ENCODE peak calls at places on chromosome 18, in seven cellular contexts. One of them, this sample, is unnamed.
A peak's percentile ranks its signal among the peaks of the same experiment; 100 is the strongest.

GRCh38 chr18:79248495-79249078 is 147.1 kb upstream of the NFATC1 start:
- DNase-seq in endothelial cell of umbilical vein: no peak
- DNase-seq in cardiac fibroblast: peak; percentile 3
- DNase-seq in progenitor cell of endocrine pancreas: no peak
- DNase-seq in neural progenitor cell: no peak
- DNase-seq in fibroblast of pulmonary artery: peak; percentile 6
- DNase-seq in BJ: no peak
- DNase-seq in this sample: no peak

GRCh38 chr18:23237524-23238151 is 102.4 kb downstream of the CABLES1 start:
- DNase-seq in endothelial cell of umbilical vein: peak; percentile 84
- DNase-seq in cardiac fibroblast: peak; percentile 65
- DNase-seq in progenitor cell of endocrine pancreas: no peak
- DNase-seq in neural progenitor cell: peak; percentile 50
- DNase-seq in fibroblast of pulmonary artery: peak; percentile 64
- DNase-seq in BJ: no peak
- DNase-seq in this sample: no peak

GRCh38 chr18:57910817-57911216 is 107.7 kb upstream of the ATP8B1 start:
- DNase-seq in endothelial cell of umbilical vein: no peak
- DNase-seq in cardiac fibroblast: no peak
- DNase-seq in progenitor cell of endocrine pancreas: no peak
- DNase-seq in neural progenitor cell: peak; percentile 31
- DNase-seq in fibroblast of pulmonary artery: no peak
- DNase-seq in BJ: no peak
- DNase-seq in this sample: no peak

GRCh38 chr18:51957001-51957400 is 383.0 kb upstream of the DCC start:
- DNase-seq in endothelial cell of umbilical vein: no peak
- DNase-seq in cardiac fibroblast: no peak
- DNase-seq in progenitor cell of endocrine pancreas: no peak
- DNase-seq in neural progenitor cell: no peak
- DNase-seq in fibroblast of pulmonary artery: no peak
- DNase-seq in BJ: no peak
- DNase-seq in this sample: no peak

GRCh38 chr18:5196253-5197031 is 615 bp downstream of the AKAIN1 start:
- DNase-seq in endothelial cell of umbilical vein: no peak
- DNase-seq in cardiac fibroblast: no peak
- DNase-seq in progenitor cell of endocrine pancreas: no peak
- DNase-seq in neural progenitor cell: peak; percentile 72
- DNase-seq in fibroblast of pulmonary artery: no peak
- DNase-seq in BJ: no peak
- DNase-seq in this sample: no peak

GRCh38 chr18:23716516-23716915 is 27.3 kb downstream of the LAMA3 start:
- DNase-seq in endothelial cell of umbilical vein: no peak
- DNase-seq in cardiac fibroblast: peak; percentile 79
- DNase-seq in progenitor cell of endocrine pancreas: no peak
- DNase-seq in neural progenitor cell: no peak
- DNase-seq in fibroblast of pulmonary artery: peak; percentile 79
- DNase-seq in BJ: peak; percentile 49
- DNase-seq in this sample: no peak

GRCh38 chr18:23226930-23227728 is 91.8 kb downstream of the CABLES1 start:
- DNase-seq in endothelial cell of umbilical vein: peak; percentile 96
- DNase-seq in cardiac fibroblast: peak; percentile 91
- DNase-seq in progenitor cell of endocrine pancreas: no peak
- DNase-seq in neural progenitor cell: no peak
- DNase-seq in fibroblast of pulmonary artery: peak; percentile 96
- DNase-seq in BJ: peak; percentile 54
- DNase-seq in this sample: no peak

GRCh38 chr18:78913395-78913794 is 66.2 kb upstream of the SALL3 start:
- DNase-seq in endothelial cell of umbilical vein: no peak
- DNase-seq in cardiac fibroblast: no peak
- DNase-seq in progenitor cell of endocrine pancreas: no peak
- DNase-seq in neural progenitor cell: no peak
- DNase-seq in fibroblast of pulmonary artery: no peak
- DNase-seq in BJ: no peak
- DNase-seq in this sample: peak; percentile 62

GRCh38 chr18:22069916-22070315 is 99.5 kb upstream of the GATA6 start:
- DNase-seq in endothelial cell of umbilical vein: no peak
- DNase-seq in cardiac fibroblast: no peak
- DNase-seq in progenitor cell of endocrine pancreas: no peak
- DNase-seq in neural progenitor cell: no peak
- DNase-seq in fibroblast of pulmonary artery: no peak
- DNase-seq in BJ: no peak
- DNase-seq in this sample: no peak

GRCh38 chr18:54119524-54120019 is 104.9 kb downstream of the MBD2 start:
- DNase-seq in endothelial cell of umbilical vein: peak; percentile 69
- DNase-seq in cardiac fibroblast: peak; percentile 79
- DNase-seq in progenitor cell of endocrine pancreas: no peak
- DNase-seq in neural progenitor cell: peak; percentile 73
- DNase-seq in fibroblast of pulmonary artery: peak; percentile 80
- DNase-seq in BJ: no peak
- DNase-seq in this sample: no peak

GRCh38 chr18:56884511-56884910 is 233.4 kb downstream of the WDR7 start:
- DNase-seq in endothelial cell of umbilical vein: no peak
- DNase-seq in cardiac fibroblast: no peak
- DNase-seq in progenitor cell of endocrine pancreas: no peak
- DNase-seq in neural progenitor cell: no peak
- DNase-seq in fibroblast of pulmonary artery: no peak
- DNase-seq in BJ: no peak
- DNase-seq in this sample: no peak

GRCh38 chr18:616380-616995 is 19.7 kb downstream of the CLUL1 start:
- DNase-seq in endothelial cell of umbilical vein: peak; percentile 64
- DNase-seq in cardiac fibroblast: peak; percentile 76
- DNase-seq in progenitor cell of endocrine pancreas: no peak
- DNase-seq in neural progenitor cell: peak; percentile 47
- DNase-seq in fibroblast of pulmonary artery: peak; percentile 77
- DNase-seq in BJ: no peak
- DNase-seq in this sample: no peak

GRCh38 chr18:47254341-47254939 is 3.0 kb upstream of the SKOR2 start:
- DNase-seq in endothelial cell of umbilical vein: peak; percentile 28
- DNase-seq in cardiac fibroblast: peak; percentile 44
- DNase-seq in progenitor cell of endocrine pancreas: peak; percentile 84
- DNase-seq in neural progenitor cell: peak; percentile 94
- DNase-seq in fibroblast of pulmonary artery: peak; percentile 62
- DNase-seq in BJ: no peak
- DNase-seq in this sample: no peak

GRCh38 chr18:77524909-77525308 is 275.3 kb downstream of the GALR1 start:
- DNase-seq in endothelial cell of umbilical vein: no peak
- DNase-seq in cardiac fibroblast: no peak
- DNase-seq in progenitor cell of endocrine pancreas: no peak
- DNase-seq in neural progenitor cell: no peak
- DNase-seq in fibroblast of pulmonary artery: no peak
- DNase-seq in BJ: no peak
- DNase-seq in this sample: no peak

GRCh38 chr18:12689256-12689655 is 13.3 kb downstream of the CEP76 start:
- DNase-seq in endothelial cell of umbilical vein: no peak
- DNase-seq in cardiac fibroblast: no peak
- DNase-seq in progenitor cell of endocrine pancreas: no peak
- DNase-seq in neural progenitor cell: no peak
- DNase-seq in fibroblast of pulmonary artery: no peak
- DNase-seq in BJ: no peak
- DNase-seq in this sample: no peak

GRCh38 chr18:24959100-24959499 is 392.9 kb downstream of the ZNF521 start:
- DNase-seq in endothelial cell of umbilical vein: no peak
- DNase-seq in cardiac fibroblast: no peak
- DNase-seq in progenitor cell of endocrine pancreas: no peak
- DNase-seq in neural progenitor cell: no peak
- DNase-seq in fibroblast of pulmonary artery: no peak
- DNase-seq in BJ: no peak
- DNase-seq in this sample: no peak

GRCh38 chr18:63261029-63261428 is 58.5 kb downstream of the BCL2 start:
- DNase-seq in endothelial cell of umbilical vein: no peak
- DNase-seq in cardiac fibroblast: no peak
- DNase-seq in progenitor cell of endocrine pancreas: no peak
- DNase-seq in neural progenitor cell: no peak
- DNase-seq in fibroblast of pulmonary artery: no peak
- DNase-seq in BJ: no peak
- DNase-seq in this sample: no peak

GRCh38 chr18:70421471-70421870 is 132.6 kb downstream of the SOCS6 start:
- DNase-seq in endothelial cell of umbilical vein: peak; percentile 85
- DNase-seq in cardiac fibroblast: no peak
- DNase-seq in progenitor cell of endocrine pancreas: no peak
- DNase-seq in neural progenitor cell: no peak
- DNase-seq in fibroblast of pulmonary artery: peak; percentile 22
- DNase-seq in BJ: no peak
- DNase-seq in this sample: no peak

GRCh38 chr18:2471523-2471922 is 99.8 kb downstream of the METTL4 start:
- DNase-seq in endothelial cell of umbilical vein: no peak
- DNase-seq in cardiac fibroblast: no peak
- DNase-seq in progenitor cell of endocrine pancreas: no peak
- DNase-seq in neural progenitor cell: no peak
- DNase-seq in fibroblast of pulmonary artery: no peak
- DNase-seq in BJ: no peak
- DNase-seq in this sample: no peak
- TF ChIP-seq CTCF in endothelial cell of umbilical vein: peak; percentile 9
- TF ChIP-seq CTCF in cardiac fibroblast: peak; percentile 17
- TF ChIP-seq CTCF in progenitor cell of endocrine pancreas: peak; percentile 18
- TF ChIP-seq CTCF in neural progenitor cell: peak; percentile 29
- TF ChIP-seq CTCF in fibroblast of pulmonary artery: no peak
- TF ChIP-seq CTCF in BJ: no peak
- TF ChIP-seq CTCF in this sample: peak; percentile 12

GRCh38 chr18:48963555-48964480 is 13.1 kb upstream of the SMAD7 start:
- DNase-seq in endothelial cell of umbilical vein: no peak
- DNase-seq in cardiac fibroblast: no peak
- DNase-seq in progenitor cell of endocrine pancreas: no peak
- DNase-seq in neural progenitor cell: no peak
- DNase-seq in fibroblast of pulmonary artery: peak; percentile 7
- DNase-seq in BJ: no peak
- DNase-seq in this sample: no peak

GRCh38 chr18:48962252-48962856 is 11.6 kb upstream of the SMAD7 start:
- DNase-seq in endothelial cell of umbilical vein: no peak
- DNase-seq in cardiac fibroblast: no peak
- DNase-seq in progenitor cell of endocrine pancreas: no peak
- DNase-seq in neural progenitor cell: no peak
- DNase-seq in fibroblast of pulmonary artery: no peak
- DNase-seq in BJ: no peak
- DNase-seq in this sample: no peak

GRCh38 chr18:48959921-48960920 is 9.5 kb upstream of the SMAD7 start:
- DNase-seq in endothelial cell of umbilical vein: peak; percentile 58
- DNase-seq in cardiac fibroblast: no peak
- DNase-seq in progenitor cell of endocrine pancreas: no peak
- DNase-seq in neural progenitor cell: peak; percentile 78
- DNase-seq in fibroblast of pulmonary artery: peak; percentile 58
- DNase-seq in BJ: no peak
- DNase-seq in this sample: no peak

GRCh38 chr18:48961547-48961946 is 10.8 kb upstream of the SMAD7 start:
- DNase-seq in endothelial cell of umbilical vein: no peak
- DNase-seq in cardiac fibroblast: no peak
- DNase-seq in progenitor cell of endocrine pancreas: no peak
- DNase-seq in neural progenitor cell: no peak
- DNase-seq in fibroblast of pulmonary artery: peak; percentile 13
- DNase-seq in BJ: no peak
- DNase-seq in this sample: no peak

GRCh38 chr18:48962857-48963554 is 12.2 kb upstream of the SMAD7 start:
- DNase-seq in endothelial cell of umbilical vein: no peak
- DNase-seq in cardiac fibroblast: no peak
- DNase-seq in progenitor cell of endocrine pancreas: no peak
- DNase-seq in neural progenitor cell: no peak
- DNase-seq in fibroblast of pulmonary artery: peak; percentile 30
- DNase-seq in BJ: no peak
- DNase-seq in this sample: no peak
- TF ChIP-seq CTCF in endothelial cell of umbilical vein: no peak
- TF ChIP-seq CTCF in cardiac fibroblast: no peak
- TF ChIP-seq CTCF in progenitor cell of endocrine pancreas: no peak
- TF ChIP-seq CTCF in neural progenitor cell: no peak
- TF ChIP-seq CTCF in fibroblast of pulmonary artery: no peak
- TF ChIP-seq CTCF in BJ: no peak
- TF ChIP-seq CTCF in this sample: peak; percentile 12

GRCh38 chr18:38884050-38884449 is 1318.5 kb upstream of the CELF4 start:
- DNase-seq in endothelial cell of umbilical vein: no peak
- DNase-seq in cardiac fibroblast: no peak
- DNase-seq in progenitor cell of endocrine pancreas: no peak
- DNase-seq in neural progenitor cell: no peak
- DNase-seq in fibroblast of pulmonary artery: no peak
- DNase-seq in BJ: no peak
- DNase-seq in this sample: no peak
- TF ChIP-seq CTCF in endothelial cell of umbilical vein: no peak
- TF ChIP-seq CTCF in cardiac fibroblast: no peak
- TF ChIP-seq CTCF in progenitor cell of endocrine pancreas: no peak
- TF ChIP-seq CTCF in neural progenitor cell: peak; percentile 28
- TF ChIP-seq CTCF in fibroblast of pulmonary artery: no peak
- TF ChIP-seq CTCF in BJ: no peak
- TF ChIP-seq CTCF in this sample: no peak

GRCh38 chr18:50662177-50662576 is 102.3 kb downstream of the MAPK4 start:
- DNase-seq in endothelial cell of umbilical vein: no peak
- DNase-seq in cardiac fibroblast: no peak
- DNase-seq in progenitor cell of endocrine pancreas: no peak
- DNase-seq in neural progenitor cell: peak; percentile 47
- DNase-seq in fibroblast of pulmonary artery: peak; percentile 20
- DNase-seq in BJ: no peak
- DNase-seq in this sample: no peak

GRCh38 chr18:50658601-50659000 is 98.7 kb downstream of the MAPK4 start:
- DNase-seq in endothelial cell of umbilical vein: no peak
- DNase-seq in cardiac fibroblast: no peak
- DNase-seq in progenitor cell of endocrine pancreas: no peak
- DNase-seq in neural progenitor cell: no peak
- DNase-seq in fibroblast of pulmonary artery: no peak
- DNase-seq in BJ: no peak
- DNase-seq in this sample: no peak

GRCh38 chr18:50656841-50657470 is 97.1 kb downstream of the MAPK4 start:
- DNase-seq in endothelial cell of umbilical vein: no peak
- DNase-seq in cardiac fibroblast: no peak
- DNase-seq in progenitor cell of endocrine pancreas: no peak
- DNase-seq in neural progenitor cell: no peak
- DNase-seq in fibroblast of pulmonary artery: no peak
- DNase-seq in BJ: no peak
- DNase-seq in this sample: no peak

GRCh38 chr18:50661013-50661412 is 101.1 kb downstream of the MAPK4 start:
- DNase-seq in endothelial cell of umbilical vein: no peak
- DNase-seq in cardiac fibroblast: no peak
- DNase-seq in progenitor cell of endocrine pancreas: no peak
- DNase-seq in neural progenitor cell: no peak
- DNase-seq in fibroblast of pulmonary artery: no peak
- DNase-seq in BJ: no peak
- DNase-seq in this sample: no peak

DNA sequence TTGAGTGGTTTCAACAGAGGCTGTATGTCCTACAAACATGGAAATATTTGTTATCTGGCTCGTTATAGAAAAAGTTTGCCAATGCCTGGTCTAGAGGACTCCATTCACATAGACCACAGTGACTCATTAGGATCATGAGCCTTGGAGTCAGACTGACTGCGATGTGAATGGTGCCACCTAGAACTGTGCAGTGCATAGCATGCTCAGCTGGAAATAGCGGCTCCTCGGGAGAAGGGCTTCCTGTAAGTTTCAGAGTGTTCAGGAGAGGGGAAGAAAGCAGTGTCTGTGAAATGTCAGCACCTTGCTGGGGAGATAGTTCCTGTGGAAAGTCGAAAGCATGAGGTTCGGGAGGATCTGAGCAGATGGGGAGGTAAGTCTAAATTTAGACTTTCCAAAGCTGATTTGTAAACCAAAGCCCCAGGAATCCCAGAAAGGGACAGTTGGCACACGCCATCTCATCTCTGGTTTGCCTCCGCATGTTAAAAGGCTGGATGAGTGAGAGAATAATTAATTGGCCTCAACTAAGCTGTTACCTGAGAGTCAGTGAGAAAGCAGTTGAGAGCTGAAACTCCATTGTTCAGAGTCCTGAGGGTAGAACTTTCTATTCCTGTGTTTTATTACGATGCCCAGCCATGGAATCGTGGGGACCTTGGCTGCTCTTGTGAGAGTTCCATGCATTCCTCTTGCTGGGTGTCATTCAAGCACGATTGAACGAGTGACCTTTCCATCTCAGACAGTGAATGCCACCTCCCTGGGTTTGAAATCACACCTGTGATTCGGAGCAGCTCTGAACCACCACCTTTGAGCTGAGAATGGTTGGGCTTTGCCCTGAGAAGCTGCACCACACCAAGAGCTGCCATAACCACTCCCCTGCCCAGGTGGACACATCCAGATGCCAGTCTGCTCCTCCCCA is 99.5 kb downstream of the MAPK4 start:
- DNase-seq in endothelial cell of umbilical vein: no peak
- DNase-seq in cardiac fibroblast: peak; percentile 54
- DNase-seq in progenitor cell of endocrine pancreas: no peak
- DNase-seq in neural progenitor cell: no peak
- DNase-seq in fibroblast of pulmonary artery: peak; percentile 29
- DNase-seq in BJ: no peak
- DNase-seq in this sample: no peak
- TF ChIP-seq CTCF in endothelial cell of umbilical vein: no peak
- TF ChIP-seq CTCF in cardiac fibroblast: no peak
- TF ChIP-seq CTCF in progenitor cell of endocrine pancreas: no peak
- TF ChIP-seq CTCF in neural progenitor cell: no peak
- TF ChIP-seq CTCF in fibroblast of pulmonary artery: no peak
- TF ChIP-seq CTCF in BJ: no peak
- TF ChIP-seq CTCF in this sample: peak; percentile 45